ENCODE peak calls at places on chromosomes 3 and 15, in five cellular contexts. V, P, N, F and R are unnamed samples.
A peak's percentile ranks its signal among the peaks of the same experiment; 100 is the strongest.

GRCh38 chr15:90049030-90049429 is 47.9 kb downstream of the ZNF710 start:
- DNase-seq in V (no peak), P (no peak), N (peak; percentile 40), F (no peak), R (no peak)

GRCh38 chr15:78018445-78018844 is 59.1 kb downstream of the TBC1D2B start:
- DNase-seq in V (no peak), P (no peak), N (no peak), F (no peak), R (no peak)

GRCh38 chr3:139297588-139298311 is 46.1 kb upstream of the MRPS22 start:
- DNase-seq in V (no peak), P (no peak), N (peak; percentile 46), F (no peak), R (no peak)

GRCh38 chr3:190012314-190012782 is 108.3 kb downstream of the P3H2 start:
- DNase-seq in V (no peak), P (peak; percentile 39), N (peak; percentile 54), F (no peak), R (peak; percentile 87)

GRCh38 chr15:58213587-58214360 is 75.6 kb downstream of the AQP9 start:
- DNase-seq in V (no peak), P (peak; percentile 86), N (peak; percentile 18), F (no peak), R (no peak)

GRCh38 chr3:16816048-16816780 is 68.5 kb upstream of the PLCL2 start:
- DNase-seq in V (no peak), P (no peak), N (no peak), F (no peak), R (no peak)

GRCh38 chr15:82045179-82045891 is 483 bp downstream of the MEX3B start:
- DNase-seq in V (peak; percentile 78), P (peak; percentile 46), N (peak; percentile 54), F (peak; percentile 85), R (no peak)

GRCh38 chr3:177679568-177680441 is 482.5 kb upstream of the TBL1XR1 start:
- DNase-seq in V (no peak), P (peak; percentile 36), N (peak; percentile 48), F (no peak), R (no peak)

GRCh38 chr3:102200560-102200959 is 234.3 kb upstream of the ZPLD1 start:
- DNase-seq in V (no peak), P (no peak), N (no peak), F (no peak), R (no peak)

GRCh38 chr3:61505197-61505596 is 56.2 kb upstream of the PTPRG start:
- DNase-seq in V (no peak), P (no peak), N (no peak), F (no peak), R (no peak)
- TF ChIP-seq CTCF in V (no peak), P (no peak), N (no peak), F (no peak), R (no peak)

DNA sequence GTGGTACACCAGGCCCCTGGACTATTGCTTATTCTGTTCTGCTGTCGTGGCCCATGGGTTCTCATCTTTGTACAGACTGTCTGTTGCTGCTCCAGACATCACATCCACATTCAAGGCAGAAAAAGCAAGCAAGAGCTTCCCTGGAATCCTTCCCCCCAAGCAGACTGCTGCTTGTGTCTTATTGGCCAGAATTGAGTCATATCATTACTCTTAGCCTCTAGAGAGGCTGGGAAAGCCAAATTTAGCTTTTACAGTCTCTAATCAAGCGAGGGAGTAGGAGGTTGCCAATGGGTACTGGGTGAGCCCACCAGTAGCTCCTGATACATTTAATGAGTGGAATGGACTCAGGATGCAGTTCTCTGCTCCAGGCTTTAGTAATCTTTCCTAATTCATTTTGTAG is 39.4 kb downstream of the RAB6B start:
- DNase-seq in V (no peak), P (no peak), N (peak; percentile 27), F (no peak), R (no peak)
- H3K4me3 ChIP-seq in V (no peak overlapping the region), P (no peak overlapping the region), N (no peak overlapping the region), F (no peak overlapping the region), R (no peak overlapping the region)

DNA sequence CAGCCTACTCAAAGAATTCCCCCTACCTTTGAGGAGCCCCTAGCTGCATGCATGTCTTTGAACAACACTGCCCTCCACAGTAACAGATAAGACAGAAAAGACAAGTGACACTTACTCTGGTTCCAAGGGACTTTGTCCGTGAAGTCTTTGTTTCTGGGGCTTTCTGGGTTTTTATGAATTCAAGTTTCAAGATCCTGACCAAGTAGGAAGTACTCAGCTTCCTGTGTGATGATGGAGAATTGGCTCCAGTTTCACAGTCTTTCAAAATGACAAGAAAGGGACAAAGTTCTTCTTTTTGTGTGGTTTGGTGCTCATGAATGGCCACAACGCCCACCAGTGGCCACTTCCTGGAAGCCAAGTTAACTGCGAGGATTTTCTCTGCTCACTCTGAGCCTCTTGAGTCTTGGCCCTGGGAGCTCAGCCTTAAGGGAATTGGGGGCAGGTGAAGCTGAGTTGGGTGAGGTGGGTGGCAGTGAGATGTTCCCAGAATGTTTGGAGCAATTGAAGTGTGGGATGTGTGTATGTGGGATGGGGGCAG is at the start of gene CCR1:
- DNase-seq in V (no peak), P (peak; percentile 43), N (peak; percentile 10), F (no peak), R (no peak)
- TF ChIP-seq CTCF in V (no peak), P (peak; percentile 61), N (peak; percentile 35), F (peak; percentile 54), R (peak; percentile 94)

GRCh38 chr15:98138910-98139309 is 178.4 kb downstream of the ARRDC4 start:
- DNase-seq in V (no peak), P (no peak), N (no peak), F (no peak), R (no peak)
- H3K4me3 ChIP-seq in V (no peak overlapping the region), P (no peak overlapping the region), N (no peak overlapping the region), F (no peak overlapping the region), R (no peak overlapping the region)